ENCODE peak calls at places on chromosomes 16 and 17, in nine cellular contexts. Q is tibial artery; H is GM23338; T is H1; F is CD4-positive, alpha-beta T cell; M is AG10803; E is activated CD8-positive, alpha-beta T cell treated with anti-CD3 and anti-CD28 coated beads for 36 hours; B is mucosa of descending colon; J is neural crest cell. U is an unnamed sample.
A peak's percentile ranks its signal among the peaks of the same experiment; 100 is the strongest.

GRCh38 chr16:89385712-89386111 is 104.6 kb downstream of the ANKRD11 start:
- DNase-seq in F (no peak), J (no peak), T (no peak), B (no peak), M (no peak), E (no peak), Q (no peak), H (no peak), U (no peak)

GRCh38 chr17:29620271-29620670 is 2.4 kb downstream of the CORO6 start:
- DNase-seq in J (no peak), F (no peak), T (no peak), H (peak; percentile 58), B (no peak), E (no peak), M (peak; percentile 9), Q (no peak), U (no peak)

GRCh38 chr17:2700491-2701141 is 10.9 kb downstream of the CLUH start:
- DNase-seq in T (no peak), B (no peak), F (no peak), H (no peak), Q (no peak), M (no peak), J (no peak), E (no peak), U (no peak)

GRCh38 chr17:14693382-14693781 is 392.5 kb downstream of the HS3ST3B1 start:
- DNase-seq in H (no peak), M (no peak), J (no peak), B (no peak), Q (no peak), F (no peak), T (no peak), E (no peak), U (no peak)

GRCh38 chr16:68539704-68540370 is 746 bp downstream of the ZFP90 start:
- DNase-seq in B (no peak), F (no peak), H (peak; percentile 62), Q (no peak), E (peak; percentile 39), M (peak; percentile 18), T (no peak), J (no peak), U (no peak)

GRCh38 chr17:37050905-37051304 is 102.2 kb downstream of the AATF start:
- DNase-seq in B (no peak), J (no peak), T (no peak), M (no peak), Q (no peak), E (no peak), F (no peak), H (no peak), U (no peak)

GRCh38 chr17:27430882-27431491 is 25.3 kb upstream of the KSR1 start:
- DNase-seq in M (peak; percentile 40), J (peak; percentile 50), T (peak; percentile 33), E (no peak), F (no peak), Q (no peak), B (no peak), H (peak; percentile 67), U (peak; percentile 32)

GRCh38 chr16:85462405-85463227 is 150.5 kb upstream of the GSE1 start:
- DNase-seq in E (peak; percentile 46), M (no peak), Q (no peak), B (no peak), H (peak; percentile 53), J (no peak), F (no peak), T (no peak), U (no peak)

GRCh38 chr17:2952174-2952845 is 111.1 kb downstream of the OR1D5 start:
- DNase-seq in Q (no peak), M (no peak), B (no peak), J (no peak), E (no peak), T (no peak), H (no peak), F (no peak), U (no peak)

GRCh38 chr17:45270828-45271418 is 9.0 kb upstream of the SPATA32 start:
- DNase-seq in H (peak; percentile 75), Q (no peak), E (peak; percentile 75), T (no peak), J (peak; percentile 34), M (no peak), F (peak; percentile 48), B (no peak), U (no peak)

GRCh38 chr16:64455275-64455674 is 666.6 kb downstream of the CDH11 start:
- DNase-seq in J (no peak), E (no peak), F (no peak), Q (no peak), M (peak; percentile 42), T (no peak), H (no peak), B (no peak), U (no peak)

GRCh38 chr16:81374514-81374913 is 59.8 kb downstream of the GAN start:
- DNase-seq in J (no peak), B (no peak), H (no peak), T (no peak), M (no peak), F (no peak), Q (no peak), E (no peak), U (no peak)

GRCh38 chr16:23877107-23878070 is 41.6 kb downstream of the PRKCB start:
- DNase-seq in B (no peak), T (no peak), J (no peak), F (no peak), H (no peak), Q (no peak), E (no peak), M (no peak), U (no peak)
- TF ChIP-seq CTCF in B (no peak), T (peak; percentile 32), J (no peak), F (peak; percentile 41), H (peak; percentile 52), Q (no peak), E (peak; percentile 19), M (no peak), U (no peak)

GRCh38 chr17:39352986-39353385 is 48.4 kb downstream of the FBXL20 start:
- DNase-seq in H (no peak), F (no peak), Q (no peak), M (no peak), J (no peak), B (no peak), E (no peak), T (no peak), U (no peak)

GRCh38 chr17:39357488-39357887 is 43.9 kb downstream of the FBXL20 start:
- DNase-seq in E (no peak), B (no peak), M (peak; percentile 25), T (no peak), F (no peak), J (no peak), Q (no peak), H (no peak), U (no peak)

GRCh38 chr17:39351508-39351907 is 49.9 kb downstream of the FBXL20 start:
- DNase-seq in T (no peak), J (no peak), M (no peak), Q (no peak), F (no peak), E (no peak), H (no peak), B (no peak), U (no peak)

GRCh38 chr17:39349246-39349645 is 52.2 kb downstream of the FBXL20 start:
- DNase-seq in M (no peak), B (no peak), E (no peak), T (no peak), J (no peak), Q (no peak), H (no peak), F (no peak), U (no peak)

GRCh38 chr17:39352511-39352910 is 48.9 kb downstream of the FBXL20 start:
- DNase-seq in F (no peak), B (no peak), E (no peak), Q (no peak), M (no peak), J (no peak), T (no peak), H (peak; percentile 21), U (no peak)
- TF ChIP-seq CTCF in F (no peak), B (no peak), E (no peak), Q (no peak), M (peak; percentile 2), J (no peak), T (no peak), H (no peak), U (no peak)

DNA sequence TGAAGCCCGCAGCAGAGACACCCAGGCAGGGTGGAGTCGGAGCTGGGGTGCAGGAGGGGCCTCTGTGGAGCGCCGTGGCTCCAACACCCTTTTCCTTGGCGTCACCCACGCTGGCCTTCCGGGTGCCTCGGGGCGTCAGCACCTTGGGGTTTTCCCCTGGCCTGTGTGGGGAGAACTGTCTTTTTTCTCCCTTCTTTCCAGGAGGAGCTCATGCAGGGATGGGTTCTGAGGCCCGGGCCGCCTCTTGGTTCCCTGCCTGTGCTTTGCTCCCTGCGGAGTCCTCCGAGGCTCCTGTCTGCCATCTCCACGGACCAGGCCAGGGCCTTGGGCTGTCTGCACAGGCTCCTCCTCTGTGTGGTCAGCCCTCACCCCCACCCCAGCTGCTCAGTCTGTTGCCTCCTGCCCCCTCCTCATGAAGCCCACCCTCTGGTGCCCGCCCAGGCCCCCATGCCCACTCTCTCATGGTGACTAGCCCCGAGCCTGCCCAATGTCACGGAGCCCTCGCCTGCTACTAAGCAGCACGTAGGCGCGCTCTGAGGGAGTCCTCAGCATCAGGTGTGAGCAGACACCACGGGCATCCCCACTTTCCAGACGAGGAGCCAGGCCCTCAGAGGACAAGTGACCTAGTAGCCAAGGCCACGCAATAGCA is 5.0 kb downstream of the KATNB1 start:
- DNase-seq in F (no peak), H (no peak), M (no peak), E (no peak), Q (no peak), T (no peak), J (no peak), B (no peak), U (no peak)
- TF ChIP-seq CTCF in F (no peak), H (no peak), M (no peak), E (no peak), Q (no peak), T (no peak), J (no peak), B (no peak), U (no peak)

GRCh38 chr16:52584354-52584840 is 37.5 kb upstream of the TOX3 start:
- DNase-seq in Q (no peak), F (no peak), T (no peak), H (no peak), E (no peak), J (no peak), B (no peak), M (no peak), U (no peak)

GRCh38 chr16:52578829-52579193 is 31.9 kb upstream of the TOX3 start:
- DNase-seq in F (no peak), M (no peak), J (no peak), B (no peak), Q (no peak), E (no peak), T (no peak), H (no peak), U (no peak)

GRCh38 chr16:52580488-52580887 is 33.5 kb upstream of the TOX3 start:
- DNase-seq in T (no peak), J (no peak), B (no peak), M (no peak), F (no peak), H (no peak), Q (no peak), E (no peak), U (no peak)

GRCh38 chr16:52578007-52578828 is 31.3 kb upstream of the TOX3 start:
- DNase-seq in T (no peak), B (no peak), F (no peak), H (no peak), Q (no peak), J (no peak), M (no peak), E (no peak), U (no peak)

GRCh38 chr16:52581530-52581929 is 34.6 kb upstream of the TOX3 start:
- DNase-seq in J (no peak), Q (no peak), T (no peak), M (no peak), B (no peak), H (peak; percentile 24), F (no peak), E (no peak), U (no peak)
- TF ChIP-seq CTCF in J (peak; percentile 32), Q (no peak), T (peak; percentile 47), M (no peak), B (no peak), H (peak; percentile 53), F (no peak), E (no peak), U (peak; percentile 27)

U was measured in progenitor cell of endocrine pancreas.